ENCODE peak calls at places on chromosomes 16 and 17, in five cellular contexts. One of them, this sample, is unnamed.
A peak's percentile ranks its signal among the peaks of the same experiment; 100 is the strongest.

GRCh38 chr17:8918811-8919210 is 46.7 kb downstream of the PIK3R5 start:
- DNase-seq in lower leg skin: no peak
- DNase-seq in transverse colon: no peak
- DNase-seq in heart left ventricle: no peak
- DNase-seq in cardiac muscle cell: no peak
- DNase-seq in this sample: no peak

GRCh38 chr17:2023692-2024571 is 1.2 kb downstream of the RTN4RL1 start:
- DNase-seq in heart left ventricle: no peak
- DNase-seq in lower leg skin: no peak
- DNase-seq in transverse colon: peak; percentile 43
- DNase-seq in cardiac muscle cell: peak; percentile 60
- DNase-seq in this sample: no peak

GRCh38 chr16:55297062-55297909 is 26.7 kb upstream of the IRX6 start:
- DNase-seq in cardiac muscle cell: no peak
- DNase-seq in lower leg skin: no peak
- DNase-seq in heart left ventricle: no peak
- DNase-seq in transverse colon: no peak
- DNase-seq in this sample: no peak

GRCh38 chr17:29585080-29585751 is 4.2 kb downstream of the GIT1 start:
- DNase-seq in lower leg skin: no peak
- DNase-seq in transverse colon: no peak
- DNase-seq in cardiac muscle cell: no peak
- DNase-seq in heart left ventricle: peak; percentile 76
- DNase-seq in this sample: no peak

GRCh38 chr17:19270951-19271611 is 33.9 kb downstream of the EPN2 start:
- DNase-seq in heart left ventricle: peak; percentile 90
- DNase-seq in lower leg skin: no peak
- DNase-seq in cardiac muscle cell: no peak
- DNase-seq in transverse colon: no peak
- DNase-seq in this sample: no peak

GRCh38 chr17:82241926-82242697 is 13.3 kb downstream of the SLC16A3 start:
- DNase-seq in lower leg skin: no peak
- DNase-seq in cardiac muscle cell: peak; percentile 64
- DNase-seq in heart left ventricle: peak; percentile 62
- DNase-seq in transverse colon: peak; percentile 22
- DNase-seq in this sample: no peak

GRCh38 chr17:63792055-63792729 is 18.2 kb downstream of the DDX42 start:
- DNase-seq in lower leg skin: no peak
- DNase-seq in cardiac muscle cell: no peak
- DNase-seq in transverse colon: no peak
- DNase-seq in heart left ventricle: no peak
- DNase-seq in this sample: no peak

GRCh38 chr17:8210761-8211458 is 535 bp upstream of the AURKB start:
- DNase-seq in lower leg skin: no peak
- DNase-seq in cardiac muscle cell: no peak
- DNase-seq in transverse colon: no peak
- DNase-seq in heart left ventricle: no peak
- DNase-seq in this sample: no peak

GRCh38 chr17:39627717-39628516 is 1.2 kb downstream of the PPP1R1B start:
- DNase-seq in cardiac muscle cell: no peak
- DNase-seq in transverse colon: peak; percentile 73
- DNase-seq in lower leg skin: no peak
- DNase-seq in heart left ventricle: no peak
- DNase-seq in this sample: no peak

GRCh38 chr16:49681449-49681848 is 174.5 kb downstream of the ZNF423 start:
- DNase-seq in cardiac muscle cell: no peak
- DNase-seq in heart left ventricle: no peak
- DNase-seq in lower leg skin: no peak
- DNase-seq in transverse colon: no peak
- DNase-seq in this sample: no peak

GRCh38 chr16:23334421-23334853 is 32.3 kb downstream of the SCNN1B start:
- DNase-seq in heart left ventricle: no peak
- DNase-seq in lower leg skin: no peak
- DNase-seq in cardiac muscle cell: no peak
- DNase-seq in transverse colon: no peak
- DNase-seq in this sample: no peak

GRCh38 chr16:53821957-53822625 is 118.1 kb downstream of the FTO start:
- DNase-seq in cardiac muscle cell: no peak
- DNase-seq in transverse colon: no peak
- DNase-seq in heart left ventricle: no peak
- DNase-seq in lower leg skin: no peak
- DNase-seq in this sample: no peak

GRCh38 chr17:11874756-11875155 is 122.5 kb downstream of the ZNF18 start:
- DNase-seq in cardiac muscle cell: no peak
- DNase-seq in lower leg skin: no peak
- DNase-seq in heart left ventricle: no peak
- DNase-seq in transverse colon: no peak
- DNase-seq in this sample: no peak

GRCh38 chr16:66810391-66810790 is 9.0 kb upstream of the TERB1 start:
- DNase-seq in heart left ventricle: no peak
- DNase-seq in lower leg skin: no peak
- DNase-seq in cardiac muscle cell: peak; percentile 52
- DNase-seq in transverse colon: no peak
- DNase-seq in this sample: no peak

DNA sequence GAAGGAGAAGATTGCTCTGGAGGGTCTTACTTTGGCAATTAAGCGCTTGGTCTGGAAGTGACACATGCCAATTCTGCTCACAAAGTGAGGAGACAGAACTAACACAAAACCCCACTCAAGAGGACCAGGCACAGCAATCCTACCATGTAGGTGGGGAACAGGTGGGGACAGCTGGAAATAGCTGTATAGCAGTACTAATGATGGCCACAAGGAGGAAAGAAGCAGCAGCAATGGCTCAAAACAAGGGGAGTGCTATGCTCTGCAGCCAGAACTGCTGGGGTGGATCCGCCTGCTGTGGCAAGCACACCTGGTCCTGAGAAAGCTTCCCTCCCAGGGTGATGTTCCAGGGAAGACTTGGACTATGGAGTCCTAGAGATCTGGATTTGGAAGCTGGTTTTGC is 17.0 kb upstream of the TMEM132E start:
- DNase-seq in heart left ventricle: no peak
- DNase-seq in cardiac muscle cell: no peak
- DNase-seq in lower leg skin: no peak
- DNase-seq in transverse colon: no peak
- DNase-seq in this sample: no peak
- TF ChIP-seq CTCF in heart left ventricle: no peak
- TF ChIP-seq CTCF in cardiac muscle cell: peak; percentile 38
- TF ChIP-seq CTCF in lower leg skin: no peak
- TF ChIP-seq CTCF in transverse colon: no peak
- TF ChIP-seq CTCF in this sample: peak; percentile 66

GRCh38 chr16:21598676-21599157 is 660 bp upstream of the METTL9 start:
- DNase-seq in cardiac muscle cell: no peak
- DNase-seq in lower leg skin: peak; percentile 21
- DNase-seq in heart left ventricle: no peak
- DNase-seq in transverse colon: peak; percentile 31
- DNase-seq in this sample: no peak

GRCh38 chr16:21597571-21598030 is 1.8 kb upstream of the METTL9 start:
- DNase-seq in lower leg skin: no peak
- DNase-seq in heart left ventricle: no peak
- DNase-seq in cardiac muscle cell: no peak
- DNase-seq in transverse colon: no peak
- DNase-seq in this sample: no peak

GRCh38 chr16:21599994-21600773 is 807 bp downstream of the METTL9 start:
- DNase-seq in lower leg skin: no peak
- DNase-seq in heart left ventricle: no peak
- DNase-seq in transverse colon: no peak
- DNase-seq in cardiac muscle cell: peak; percentile 57
- DNase-seq in this sample: no peak

GRCh38 chr16:21602785-21603184 is 3.4 kb downstream of the METTL9 start:
- DNase-seq in transverse colon: no peak
- DNase-seq in heart left ventricle: no peak
- DNase-seq in lower leg skin: no peak
- DNase-seq in cardiac muscle cell: no peak
- DNase-seq in this sample: no peak

GRCh38 chr16:21599158-21599993 is at the start of gene METTL9:
- DNase-seq in transverse colon: peak; percentile 95
- DNase-seq in cardiac muscle cell: peak; percentile 97
- DNase-seq in lower leg skin: peak; percentile 92
- DNase-seq in heart left ventricle: peak; percentile 94
- DNase-seq in this sample: peak; percentile 97
- TF ChIP-seq CTCF in transverse colon: no peak
- TF ChIP-seq CTCF in cardiac muscle cell: no peak
- TF ChIP-seq CTCF in lower leg skin: no peak
- TF ChIP-seq CTCF in heart left ventricle: peak; percentile 8
- TF ChIP-seq CTCF in this sample: peak; percentile 12

DNA sequence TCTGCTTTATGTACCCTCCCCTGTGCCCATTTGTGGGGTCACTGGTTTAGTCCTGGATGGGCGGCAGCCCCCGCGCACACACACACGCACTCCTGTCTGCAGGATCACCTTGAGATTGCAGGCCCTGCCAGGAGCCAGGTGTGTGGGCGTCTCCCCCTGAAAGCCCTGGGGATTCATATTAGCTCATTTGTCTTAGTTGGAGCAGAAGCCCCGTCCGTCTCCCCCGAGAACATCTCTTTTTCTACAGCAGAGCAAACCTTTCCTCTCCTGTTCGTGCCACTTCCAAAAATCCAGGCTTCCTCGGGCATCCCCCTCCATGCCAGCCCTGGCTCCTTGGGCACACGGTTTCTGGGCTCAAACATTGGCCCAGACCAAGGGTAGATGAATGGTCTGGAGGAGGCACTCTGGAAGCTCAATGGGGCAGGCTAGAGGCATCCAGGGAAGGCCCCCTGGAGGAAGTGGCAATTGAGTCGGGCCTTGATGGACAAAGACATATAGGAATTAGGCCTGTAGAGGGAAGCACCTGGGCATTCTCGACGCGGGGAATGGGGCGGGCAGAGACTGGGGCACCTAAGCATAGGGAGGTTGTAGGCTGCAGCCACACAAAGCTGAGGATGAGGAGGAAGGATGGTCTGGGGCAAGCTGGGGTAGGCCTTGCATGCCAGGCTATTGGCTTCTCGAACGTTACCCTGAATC is 218.5 kb upstream of the GSE1 start:
- DNase-seq in cardiac muscle cell: no peak
- DNase-seq in transverse colon: no peak
- DNase-seq in lower leg skin: no peak
- DNase-seq in heart left ventricle: peak; percentile 28
- DNase-seq in this sample: no peak
- TF ChIP-seq CTCF in cardiac muscle cell: no peak
- TF ChIP-seq CTCF in transverse colon: no peak
- TF ChIP-seq CTCF in lower leg skin: no peak
- TF ChIP-seq CTCF in heart left ventricle: no peak
- TF ChIP-seq CTCF in this sample: no peak

DNA sequence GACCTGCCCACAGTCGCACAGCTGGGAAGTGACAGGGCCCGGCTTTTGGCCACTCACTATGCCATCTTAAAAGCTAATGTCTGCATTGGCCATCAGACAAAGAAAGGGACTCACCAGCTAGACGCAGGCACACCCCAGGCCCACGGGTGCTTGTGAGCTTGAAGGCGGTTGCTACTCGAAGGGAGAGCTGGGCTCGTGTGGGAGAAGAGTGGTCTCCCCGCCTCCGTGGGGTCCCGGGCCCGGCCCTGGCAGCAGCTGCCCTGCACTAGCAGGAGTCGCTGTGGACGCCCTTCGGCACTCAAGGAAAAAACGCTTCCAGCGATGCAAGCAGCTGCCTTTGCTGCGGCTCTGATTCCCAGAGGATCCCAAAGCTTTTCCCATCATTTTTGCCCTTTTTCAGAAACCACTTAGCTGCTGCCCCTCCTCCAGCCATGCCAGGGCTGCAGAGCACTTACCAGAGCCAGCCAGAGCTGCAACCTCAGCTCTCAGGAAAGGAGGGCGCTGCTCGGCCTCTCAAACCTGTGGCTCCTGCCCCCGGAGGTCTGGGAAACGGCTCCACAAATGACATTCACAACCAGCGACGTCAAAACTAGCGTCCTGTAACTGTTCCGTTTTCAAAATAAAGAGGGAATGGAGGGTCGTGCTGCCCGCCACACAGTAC is 12.3 kb downstream of the TRPV1 start:
- DNase-seq in cardiac muscle cell: no peak
- DNase-seq in lower leg skin: no peak
- DNase-seq in transverse colon: no peak
- DNase-seq in heart left ventricle: no peak
- DNase-seq in this sample: no peak
- TF ChIP-seq CTCF in cardiac muscle cell: no peak
- TF ChIP-seq CTCF in lower leg skin: no peak
- TF ChIP-seq CTCF in transverse colon: no peak
- TF ChIP-seq CTCF in heart left ventricle: no peak
- TF ChIP-seq CTCF in this sample: no peak

DNA sequence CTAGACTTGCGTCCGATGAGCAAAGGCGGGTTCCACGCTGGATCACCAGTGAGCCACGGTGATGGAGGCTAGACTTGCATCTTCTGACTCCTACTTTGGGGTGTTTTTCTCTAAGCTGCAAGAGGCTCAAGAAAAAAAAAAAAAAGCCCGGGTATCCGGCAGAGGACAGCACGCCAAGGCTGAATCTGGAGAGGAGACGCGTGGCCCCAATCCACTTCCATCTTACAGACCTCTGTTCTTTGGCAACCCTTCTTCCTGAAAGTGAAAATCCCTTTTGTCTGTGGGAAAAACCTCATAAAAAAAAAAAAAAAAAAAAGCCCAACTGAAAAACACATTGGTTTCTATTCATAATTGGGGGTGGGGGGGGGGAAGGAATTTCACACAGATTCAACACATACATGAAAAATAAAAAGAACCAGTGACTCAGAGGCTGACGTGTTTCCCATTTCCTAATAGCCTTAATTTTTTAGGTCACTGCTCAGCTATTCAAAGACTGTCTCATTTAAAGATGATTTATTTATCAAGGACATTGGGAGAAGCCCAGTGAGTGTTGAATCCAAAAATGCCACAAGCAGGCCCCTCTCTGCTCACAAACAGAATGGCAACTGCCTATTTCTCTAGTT is 258.3 kb downstream of the FOXL1 start:
- DNase-seq in transverse colon: no peak
- DNase-seq in heart left ventricle: peak; percentile 38
- DNase-seq in lower leg skin: no peak
- DNase-seq in cardiac muscle cell: no peak
- DNase-seq in this sample: no peak
- TF ChIP-seq CTCF in transverse colon: no peak
- TF ChIP-seq CTCF in heart left ventricle: no peak
- TF ChIP-seq CTCF in lower leg skin: no peak
- TF ChIP-seq CTCF in cardiac muscle cell: no peak
- TF ChIP-seq CTCF in this sample: no peak

GRCh38 chr16:81060576-81061306 is 16.3 kb downstream of the C16orf46 start:
- DNase-seq in transverse colon: no peak
- DNase-seq in heart left ventricle: no peak
- DNase-seq in cardiac muscle cell: no peak
- DNase-seq in lower leg skin: no peak
- DNase-seq in this sample: no peak

GRCh38 chr16:81066700-81067099 is 10.3 kb downstream of the C16orf46 start:
- DNase-seq in heart left ventricle: no peak
- DNase-seq in transverse colon: no peak
- DNase-seq in cardiac muscle cell: no peak
- DNase-seq in lower leg skin: no peak
- DNase-seq in this sample: no peak

GRCh38 chr16:81061307-81061640 is 15.8 kb downstream of the C16orf46 start:
- DNase-seq in transverse colon: no peak
- DNase-seq in lower leg skin: no peak
- DNase-seq in cardiac muscle cell: no peak
- DNase-seq in heart left ventricle: no peak
- DNase-seq in this sample: no peak

GRCh38 chr16:81067166-81067565 is 9.9 kb downstream of the C16orf46 start:
- DNase-seq in heart left ventricle: no peak
- DNase-seq in cardiac muscle cell: no peak
- DNase-seq in lower leg skin: no peak
- DNase-seq in transverse colon: no peak
- DNase-seq in this sample: no peak

GRCh38 chr16:81061855-81062608 is 15.0 kb downstream of the C16orf46 start:
- DNase-seq in cardiac muscle cell: no peak
- DNase-seq in heart left ventricle: no peak
- DNase-seq in lower leg skin: no peak
- DNase-seq in transverse colon: no peak
- DNase-seq in this sample: no peak
- TF ChIP-seq CTCF in cardiac muscle cell: no peak
- TF ChIP-seq CTCF in heart left ventricle: no peak
- TF ChIP-seq CTCF in lower leg skin: no peak
- TF ChIP-seq CTCF in transverse colon: no peak
- TF ChIP-seq CTCF in this sample: no peak

This sample was measured in type B pancreatic cell.